ENCODE peak calls at places on chromosomes 12 and 14, in ten cellular contexts. G is stimulated activated CD4-positive, alpha-beta T cell treated with anti-CD3 and anti-CD28 coated beads, TNF-alpha, amount 100 ng/mL, for 1 hour; A is posterior cingulate gyrus; Y is AG09319; L is HL-60; W is NCI-H1417; T is AG10803; N is SW480; R is activated T-cell treated with anti-CD3 and anti-CD28 coated beads, Interleukin-2, amount 50 U/mL, for 72 hours; O is AG09309. P is an unnamed sample.

GRCh38 chr14:92692822-92693226 is 55.6 kb downstream of the LGMN start:
- DNase-seq in G (no peak), A (peak; percentile 73), Y (no peak), L (peak; percentile 28), W (peak; percentile 78), T (no peak), N (peak; percentile 28), R (no peak), O (no peak), P (no peak)

GRCh38 chr12:98635657-98636323 is 8.8 kb downstream of the IKBIP start:
- DNase-seq in G (no peak), A (no peak), Y (no peak), L (no peak), W (peak; percentile 98), T (peak; percentile 77), N (peak; percentile 46), R (no peak), O (peak; percentile 13), P (no peak)

GRCh38 chr12:3321881-3322280 is 169.1 kb upstream of the PRMT8 start:
- DNase-seq in G (no peak), A (peak; percentile 3), Y (no peak), L (no peak), W (no peak), T (no peak), N (no peak), R (no peak), O (no peak), P (no peak)

GRCh38 chr12:80625901-80626300 is 81.5 kb upstream of the MYF6 start:
- DNase-seq in G (no peak), A (no peak), Y (no peak), L (no peak), W (no peak), T (peak; percentile 4), N (no peak), R (no peak), O (no peak), P (no peak)

GRCh38 chr12:79006306-79006705 is 141.7 kb downstream of the SYT1 start:
- DNase-seq in G (no peak), A (no peak), Y (no peak), L (no peak), W (peak; percentile 28), T (peak; percentile 4), N (peak; percentile 9), R (no peak), O (no peak), P (no peak)

GRCh38 chr12:29797565-29798360 is 14.0 kb upstream of the TMTC1 start:
- DNase-seq in G (no peak), A (no peak), Y (no peak), L (no peak), W (no peak), T (no peak), N (no peak), R (no peak), O (no peak), P (no peak)

GRCh38 chr14:31229638-31230229 is 22.1 kb upstream of the HECTD1 start:
- DNase-seq in G (no peak), A (no peak), Y (peak; percentile 94), L (peak; percentile 100), W (no peak), T (peak; percentile 98), N (peak; percentile 91), R (no peak), O (peak; percentile 94), P (no peak)

GRCh38 chr14:67166450-67166853 is 22.8 kb upstream of the GARIN2 start:
- DNase-seq in G (no peak), A (no peak), Y (peak; percentile 29), L (no peak), W (peak; percentile 38), T (peak; percentile 55), N (peak; percentile 65), R (peak; percentile 25), O (no peak), P (peak; percentile 12)

GRCh38 chr12:72433298-72433697 is 161.1 kb downstream of the TRHDE start:
- DNase-seq in G (no peak), A (no peak), Y (no peak), L (no peak), W (no peak), T (no peak), N (no peak), R (no peak), O (no peak), P (no peak)

GRCh38 chr12:39574378-39574777 is 45.2 kb downstream of the ABCD2 start:
- DNase-seq in G (no peak), A (no peak), Y (no peak), L (no peak), W (no peak), T (no peak), N (no peak), R (no peak), O (no peak), P (no peak)

GRCh38 chr14:92135269-92135668 is 13.5 kb downstream of the CPSF2 start:
- DNase-seq in G (no peak), A (no peak), Y (no peak), L (no peak), W (peak; percentile 23), T (peak; percentile 61), N (peak; percentile 51), R (no peak), O (no peak), P (peak; percentile 32)

GRCh38 chr14:66163023-66163422 is 323.1 kb upstream of the CCDC196 start:
- DNase-seq in G (no peak), A (no peak), Y (no peak), L (no peak), W (no peak), T (no peak), N (no peak), R (no peak), O (no peak), P (no peak)

GRCh38 chr12:49661191-49661590 is 37.8 kb downstream of the PRPF40B start:
- DNase-seq in G (no peak), A (no peak), Y (no peak), L (no peak), W (no peak), T (no peak), N (no peak), R (peak; percentile 47), O (no peak), P (no peak)

GRCh38 chr12:65948320-65949008 is 124.2 kb downstream of the HMGA2 start:
- DNase-seq in G (no peak), A (peak; percentile 76), Y (peak; percentile 85), L (no peak), W (no peak), T (peak; percentile 95), N (no peak), R (no peak), O (peak; percentile 87), P (no peak)

GRCh38 chr12:71297930-71298329 is 140.1 kb upstream of the TSPAN8 start:
- DNase-seq in G (no peak), A (no peak), Y (no peak), L (no peak), W (no peak), T (no peak), N (no peak), R (no peak), O (no peak), P (no peak)

GRCh38 chr12:70875628-70876027 is 44.9 kb downstream of the PTPRR start:
- DNase-seq in G (no peak), A (no peak), Y (no peak), L (no peak), W (no peak), T (no peak), N (no peak), R (no peak), O (no peak), P (no peak)

P was measured in cerebellum.